ENCODE peak calls at places on chromosomes 4 and X, in four cellular contexts. One of them, this sample, is unnamed. For H3K36me3, the result is how much of the 10 kb centered on the place peaks cover.

GRCh38 chr4:26050212-26050643 is 136.2 kb downstream of the SMIM20 start:
- DNase-seq in GM23338: no peak
- DNase-seq in HepG2: no peak
- DNase-seq in breast epithelium: no peak
- DNase-seq in this sample: no peak

GRCh38 chr4:34193451-34194154 is 2050.7 kb downstream of the ARAP2 start:
- DNase-seq in HepG2: no peak
- DNase-seq in GM23338: no peak
- DNase-seq in breast epithelium: no peak
- DNase-seq in this sample: no peak

GRCh38 chrX:108642273-108642628 is 94.1 kb downstream of the IRS4 start:
- DNase-seq in GM23338: no peak
- DNase-seq in HepG2: no peak
- DNase-seq in breast epithelium: no peak
- DNase-seq in this sample: no peak

GRCh38 chrX:13669246-13669689 is 16.3 kb downstream of the TCEANC start:
- DNase-seq in breast epithelium: peak
- DNase-seq in GM23338: no peak
- DNase-seq in HepG2: peak
- DNase-seq in this sample: no peak

GRCh38 chr4:53060278-53060677 is 198.2 kb downstream of the RASL11B start:
- DNase-seq in breast epithelium: no peak
- DNase-seq in HepG2: no peak
- DNase-seq in GM23338: no peak
- DNase-seq in this sample: no peak

GRCh38 chr4:22434895-22435294 is 81.0 kb downstream of the ADGRA3 start:
- DNase-seq in GM23338: peak
- DNase-seq in HepG2: peak
- DNase-seq in breast epithelium: no peak
- DNase-seq in this sample: no peak

GRCh38 chrX:139194571-139195280 is 335.8 kb upstream of the F9 start:
- DNase-seq in GM23338: peak
- DNase-seq in breast epithelium: no peak
- DNase-seq in HepG2: no peak
- DNase-seq in this sample: no peak

GRCh38 chr4:152805071-152805650 is 25.4 kb downstream of the ARFIP1 start:
- DNase-seq in breast epithelium: no peak
- DNase-seq in GM23338: no peak
- DNase-seq in HepG2: no peak
- DNase-seq in this sample: no peak

GRCh38 chrX:33336783-33337182 is 125.4 kb upstream of the DMD start:
- DNase-seq in GM23338: peak
- DNase-seq in HepG2: peak
- DNase-seq in breast epithelium: no peak
- DNase-seq in this sample: no peak

GRCh38 chr4:48175328-48175727 is 41.3 kb upstream of the TXK start:
- DNase-seq in breast epithelium: no peak
- DNase-seq in HepG2: no peak
- DNase-seq in GM23338: peak
- DNase-seq in this sample: no peak

GRCh38 chrX:74537011-74537390 is 77.4 kb downstream of the RLIM start:
- DNase-seq in GM23338: peak
- DNase-seq in HepG2: no peak
- DNase-seq in breast epithelium: no peak
- DNase-seq in this sample: no peak

GRCh38 chr4:2938906-2939305 is 24.3 kb downstream of the NOP14 start:
- DNase-seq in HepG2: no peak
- DNase-seq in breast epithelium: no peak
- DNase-seq in GM23338: no peak
- DNase-seq in this sample: no peak

GRCh38 chr4:2937986-2938385 is 25.2 kb downstream of the NOP14 start:
- DNase-seq in GM23338: no peak
- DNase-seq in HepG2: no peak
- DNase-seq in breast epithelium: no peak
- DNase-seq in this sample: no peak

GRCh38 chr4:2941138-2942036 is 21.8 kb downstream of the NOP14 start:
- DNase-seq in breast epithelium: peak
- DNase-seq in GM23338: no peak
- DNase-seq in HepG2: no peak
- DNase-seq in this sample: no peak

GRCh38 chr4:2940267-2941137 is 22.7 kb downstream of the NOP14 start:
- DNase-seq in HepG2: no peak
- DNase-seq in GM23338: no peak
- DNase-seq in breast epithelium: peak
- DNase-seq in this sample: no peak

DNA sequence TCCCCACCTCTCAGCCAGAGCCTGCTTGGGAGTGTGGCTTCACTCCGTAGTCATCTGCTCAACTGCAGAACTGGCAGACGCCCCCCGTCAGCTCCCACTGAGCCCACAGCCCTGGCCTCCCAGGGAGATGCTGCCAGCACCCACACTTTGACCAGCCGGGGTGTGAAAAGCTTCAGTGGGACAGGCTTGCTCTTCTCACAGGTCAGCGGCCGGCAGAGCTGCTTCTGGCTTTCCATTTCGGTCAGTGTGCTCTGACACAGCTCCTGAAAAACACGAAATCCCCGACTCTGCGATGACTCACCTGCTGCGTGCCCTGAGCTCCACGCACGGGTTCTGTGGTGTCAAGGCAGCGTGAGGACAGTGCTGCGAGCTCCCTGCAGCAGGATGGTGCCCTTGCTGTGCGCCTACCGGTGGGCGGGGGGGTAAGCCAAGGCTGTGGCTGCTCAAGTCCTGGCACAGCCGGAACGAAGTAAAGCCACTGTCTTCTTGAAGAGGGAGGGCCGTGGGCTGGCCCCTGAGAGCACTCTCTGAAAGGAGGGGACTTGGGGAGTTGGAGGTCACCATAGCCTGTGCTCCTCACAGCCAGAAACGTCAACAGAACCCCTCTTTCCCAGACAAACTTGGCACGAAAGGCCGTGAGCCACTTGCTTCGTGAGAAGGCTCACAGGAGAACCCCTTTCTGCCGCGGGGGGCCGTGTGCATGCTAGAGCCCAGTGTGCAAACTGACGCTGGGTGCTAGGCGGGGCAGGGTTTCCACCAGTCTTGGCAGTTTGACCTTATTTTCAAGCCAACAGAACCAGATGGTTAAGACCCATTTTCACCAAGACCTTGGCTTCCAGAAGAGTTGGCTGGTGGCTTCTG is 23.6 kb downstream of the NOP14 start:
- DNase-seq in breast epithelium: peak
- DNase-seq in GM23338: no peak
- DNase-seq in HepG2: no peak
- DNase-seq in this sample: no peak
- TF ChIP-seq POLR2AphosphoS5 in breast epithelium: no peak
- TF ChIP-seq POLR2AphosphoS5 in GM23338: no peak
- TF ChIP-seq POLR2AphosphoS5 in HepG2: no peak
- TF ChIP-seq POLR2AphosphoS5 in this sample: no peak

GRCh38 chr4:2489841-2490552 is 21.1 kb downstream of the RNF4 start:
- DNase-seq in GM23338: no peak
- DNase-seq in HepG2: no peak
- DNase-seq in breast epithelium: no peak
- DNase-seq in this sample: no peak

GRCh38 chr4:2489081-2489805 is 20.3 kb downstream of the RNF4 start:
- DNase-seq in breast epithelium: no peak
- DNase-seq in GM23338: peak
- DNase-seq in HepG2: no peak
- DNase-seq in this sample: no peak

GRCh38 chr4:2497324-2497723 is 28.4 kb downstream of the RNF4 start:
- DNase-seq in GM23338: no peak
- DNase-seq in HepG2: no peak
- DNase-seq in breast epithelium: no peak
- DNase-seq in this sample: no peak

GRCh38 chr4:2494992-2495391 is 26.1 kb downstream of the RNF4 start:
- DNase-seq in breast epithelium: no peak
- DNase-seq in HepG2: no peak
- DNase-seq in GM23338: no peak
- DNase-seq in this sample: no peak

DNA sequence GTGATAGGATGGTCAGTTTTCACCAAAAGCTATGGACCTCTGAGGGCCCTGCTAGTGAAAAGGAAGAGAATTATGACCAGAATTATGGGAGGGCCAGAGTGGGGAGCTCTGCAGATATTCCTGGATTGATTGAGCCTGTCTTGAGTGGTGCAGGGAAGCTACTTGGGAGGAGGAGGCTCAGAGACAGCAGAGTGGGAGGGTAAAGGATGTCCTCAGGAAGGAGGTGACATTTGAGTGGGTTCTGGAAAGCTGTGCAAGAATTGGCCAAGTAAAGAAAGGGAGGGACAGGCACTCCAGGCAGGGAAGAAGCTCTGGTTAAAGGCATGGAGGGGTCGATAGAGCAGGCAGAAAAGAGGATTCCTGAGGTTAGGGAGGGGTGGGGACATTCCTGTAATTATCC is 24.1 kb downstream of the RNF4 start:
- DNase-seq in HepG2: no peak
- DNase-seq in breast epithelium: no peak
- DNase-seq in GM23338: no peak
- DNase-seq in this sample: no peak
- H3K36me3 ChIP-seq in HepG2: half or more
- H3K36me3 ChIP-seq in breast epithelium: under half
- H3K36me3 ChIP-seq in GM23338: half or more
- H3K36me3 ChIP-seq in this sample: under half

GRCh38 chr4:3384771-3385701 is 56.7 kb upstream of the HGFAC start:
- DNase-seq in HepG2: peak
- DNase-seq in GM23338: no peak
- DNase-seq in breast epithelium: no peak
- DNase-seq in this sample: no peak
- TF ChIP-seq POLR2AphosphoS5 in HepG2: peak
- TF ChIP-seq POLR2AphosphoS5 in GM23338: no peak
- TF ChIP-seq POLR2AphosphoS5 in breast epithelium: no peak
- TF ChIP-seq POLR2AphosphoS5 in this sample: no peak

GRCh38 chrX:38165023-38165422 is 55.6 kb downstream of the SRPX start:
- DNase-seq in breast epithelium: no peak
- DNase-seq in HepG2: no peak
- DNase-seq in GM23338: no peak
- DNase-seq in this sample: no peak
- H3K36me3 ChIP-seq in breast epithelium: under half
- H3K36me3 ChIP-seq in HepG2: under half
- H3K36me3 ChIP-seq in GM23338: under half
- H3K36me3 ChIP-seq in this sample: under half

GRCh38 chrX:40171513-40172168 is 73.9 kb upstream of the BCOR start:
- DNase-seq in HepG2: no peak
- DNase-seq in breast epithelium: no peak
- DNase-seq in GM23338: no peak
- DNase-seq in this sample: no peak

GRCh38 chrX:40170830-40171512 is 73.2 kb upstream of the BCOR start:
- DNase-seq in HepG2: no peak
- DNase-seq in GM23338: peak
- DNase-seq in breast epithelium: no peak
- DNase-seq in this sample: no peak

GRCh38 chrX:40173662-40174593 is 76.2 kb upstream of the BCOR start:
- DNase-seq in GM23338: peak
- DNase-seq in breast epithelium: no peak
- DNase-seq in HepG2: peak
- DNase-seq in this sample: no peak

GRCh38 chrX:40172980-40173661 is 75.4 kb upstream of the BCOR start:
- DNase-seq in GM23338: no peak
- DNase-seq in breast epithelium: no peak
- DNase-seq in HepG2: peak
- DNase-seq in this sample: no peak

DNA sequence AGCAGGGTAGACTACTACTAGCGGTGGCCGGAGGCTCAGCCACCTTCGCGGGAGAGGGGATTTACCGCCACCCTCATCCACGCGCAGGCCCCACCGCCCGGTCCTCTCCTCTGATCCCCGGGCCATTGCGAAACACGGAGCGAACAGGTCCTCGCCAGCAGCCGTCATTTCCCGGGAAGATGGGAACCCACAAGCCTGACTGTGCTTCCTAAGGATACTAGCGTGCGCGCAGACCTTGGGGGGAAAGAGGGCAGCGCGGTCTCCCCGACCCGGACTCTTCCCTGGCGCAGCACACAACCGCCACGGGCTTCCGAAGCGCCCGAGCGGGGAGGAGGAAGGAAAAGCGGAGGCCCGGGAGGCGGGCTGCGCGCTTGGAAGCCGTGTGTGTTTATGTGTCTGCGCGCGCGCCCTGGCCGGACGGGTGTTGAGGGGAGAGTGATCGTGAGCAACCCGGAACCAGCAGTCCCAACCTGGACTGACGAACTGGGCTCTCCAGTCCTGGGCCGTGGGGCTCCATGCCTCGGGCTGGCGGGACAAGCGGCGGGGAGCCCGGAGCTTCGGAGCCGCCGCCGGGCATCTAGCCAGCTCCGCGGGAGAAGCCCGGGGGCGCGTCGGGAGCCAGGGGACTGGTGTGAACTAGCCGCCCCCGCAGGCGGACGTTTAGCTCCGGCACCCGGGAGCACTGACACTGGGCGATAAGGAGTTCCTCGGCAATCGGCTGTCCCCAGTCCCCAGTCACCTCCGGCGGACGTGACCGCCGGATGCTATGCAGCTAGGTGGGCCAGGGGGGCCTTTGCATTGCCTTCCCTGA is 74.6 kb upstream of the BCOR start:
- DNase-seq in GM23338: peak
- DNase-seq in HepG2: no peak
- DNase-seq in breast epithelium: peak
- DNase-seq in this sample: no peak
- TF ChIP-seq POLR2AphosphoS5 in GM23338: peak
- TF ChIP-seq POLR2AphosphoS5 in HepG2: no peak
- TF ChIP-seq POLR2AphosphoS5 in breast epithelium: peak
- TF ChIP-seq POLR2AphosphoS5 in this sample: peak

DNA sequence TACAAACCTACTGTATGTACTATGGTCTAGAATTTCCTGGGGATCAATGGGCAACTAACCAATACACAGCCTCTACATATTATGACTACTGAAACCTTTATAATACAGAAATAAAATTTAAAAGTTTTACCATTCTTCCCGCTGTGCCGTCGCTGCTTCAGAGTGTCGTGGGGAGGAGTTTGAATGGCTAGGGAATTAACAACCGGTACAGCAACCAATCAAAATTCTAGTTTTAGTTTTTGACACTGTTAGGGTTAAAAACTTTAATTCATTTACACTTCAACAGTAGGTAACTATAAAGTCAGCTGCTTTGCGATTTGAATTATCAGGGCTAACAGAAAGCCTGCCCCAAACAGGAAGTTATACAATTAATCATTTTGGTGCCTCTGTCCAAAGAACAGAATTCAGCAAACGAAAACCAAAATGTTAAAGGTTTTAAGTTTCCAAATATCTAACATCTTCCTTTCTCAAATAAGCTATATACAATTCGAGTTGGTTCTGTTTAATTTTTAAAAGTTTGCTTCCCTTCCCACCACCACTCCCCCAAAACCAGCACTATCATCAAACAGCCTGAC is 2.3 kb downstream of the HNRNPD start:
- DNase-seq in HepG2: no peak
- DNase-seq in breast epithelium: no peak
- DNase-seq in GM23338: peak
- DNase-seq in this sample: no peak
- H3K36me3 ChIP-seq in HepG2: under half
- H3K36me3 ChIP-seq in breast epithelium: under half
- H3K36me3 ChIP-seq in GM23338: under half
- H3K36me3 ChIP-seq in this sample: under half